ENCODE peak calls at places on chromosomes 3 and 15, in five cellular contexts. A, K, V, G and M are unnamed samples.

GRCh38 chr15:42165081-42165480 is 8.6 kb upstream of the PLA2G4F start:
- DNase-seq in G (no peak), A (no peak), K (no peak), V (no peak), M (no peak)

GRCh38 chr15:73386886-73387506 is 18.2 kb upstream of the HCN4 start:
- DNase-seq in G (no peak), A (no peak), V (no peak), K (no peak), M (no peak)

GRCh38 chr3:69767571-69767970 is 28.3 kb downstream of the MITF start:
- DNase-seq in G (no peak), K (no peak), A (no peak), V (no peak), M (no peak)

GRCh38 chr15:61908241-61908640 is 152.0 kb downstream of the VPS13C start:
- DNase-seq in K (no peak), A (no peak), V (no peak), G (no peak), M (no peak)

GRCh38 chr3:158486200-158486599 is 84.8 kb upstream of the MLF1 start:
- DNase-seq in A (no peak), G (no peak), V (no peak), K (no peak), M (no peak)

GRCh38 chr3:124774841-124775402 is 44.7 kb downstream of the UMPS start:
- DNase-seq in V (no peak), G (no peak), A (no peak), K (no peak), M (no peak)

GRCh38 chr3:146969356-146969755 is 364.2 kb upstream of the PLSCR5 start:
- DNase-seq in A (no peak), K (no peak), V (no peak), G (no peak), M (no peak)

GRCh38 chr3:186788482-186789370 is 5.3 kb downstream of the EIF4A2 start:
- DNase-seq in K (no peak), V (no peak), A (no peak), G (no peak), M (no peak)

GRCh38 chr15:60844431-60845174 is 365.7 kb upstream of the ICE2 start:
- DNase-seq in A (peak), V (peak), G (peak), K (no peak), M (peak)